ENCODE peak calls at places on chromosome 7, in four cellular contexts. V is fibroblast of lung, C is mammary epithelial cell, W is endothelial cell of umbilical vein. G is an unnamed sample.

GRCh38 chr7:1753563-1753867 is 83.4 kb downstream of the ELFN1 start:
- DNase-seq in V (no peak), C (no peak), W (no peak), G (no peak)

GRCh38 chr7:37322831-37323230 is 125.8 kb downstream of the ELMO1 start:
- DNase-seq in V (no peak), C (no peak), W (no peak), G (no peak)

GRCh38 chr7:97439637-97440214 is 292.2 kb upstream of the TAC1 start:
- DNase-seq in V (no peak), C (no peak), W (no peak), G (no peak)

GRCh38 chr7:123643495-123644428 is 11.9 kb upstream of the LMOD2 start:
- DNase-seq in V (peak; percentile 81), C (peak; percentile 58), W (peak; percentile 96), G (peak; percentile 71)

GRCh38 chr7:142556745-142557144 is 192.5 kb upstream of the PRSS1 start:
- DNase-seq in V (peak; percentile 99), C (peak; percentile 95), W (peak; percentile 91), G (peak; percentile 98)

GRCh38 chr7:91266067-91266930 is 2.1 kb downstream of the FZD1 start:
- DNase-seq in V (peak; percentile 41), C (peak; percentile 28), W (no peak), G (peak; percentile 36)

GRCh38 chr7:97506728-97507127 is 225.2 kb upstream of the TAC1 start:
- DNase-seq in V (no peak), C (no peak), W (no peak), G (no peak)

GRCh38 chr7:33918401-33919120 is 13.2 kb downstream of the BMPER start:
- DNase-seq in V (no peak), C (no peak), W (no peak), G (no peak)

GRCh38 chr7:92057375-92057774 is 76.9 kb downstream of the CYP51A1 start:
- DNase-seq in V (no peak), C (peak; percentile 40), W (no peak), G (no peak)

GRCh38 chr7:132029369-132030160 is 473.1 kb upstream of the PODXL start:
- DNase-seq in V (peak; percentile 26), C (peak; percentile 43), W (no peak), G (no peak)

GRCh38 chr7:93232673-93233018 is 480 bp downstream of the VPS50 start:
- DNase-seq in V (no peak), C (peak; percentile 10), W (no peak), G (peak; percentile 42)

GRCh38 chr7:17097668-17098297 is 200.7 kb upstream of the AHR start:
- DNase-seq in V (peak; percentile 18), C (no peak), W (no peak), G (no peak)

GRCh38 chr7:17101207-17101696 is 197.2 kb upstream of the AHR start:
- DNase-seq in V (no peak), C (no peak), W (no peak), G (no peak)

GRCh38 chr7:17099083-17099973 is 199.1 kb upstream of the AHR start:
- DNase-seq in V (peak; percentile 60), C (peak; percentile 96), W (no peak), G (peak; percentile 37)

GRCh38 chr7:17095951-17096350 is 202.5 kb upstream of the AHR start:
- DNase-seq in V (no peak), C (no peak), W (no peak), G (peak; percentile 11)

GRCh38 chr7:17098515-17098914 is 199.9 kb upstream of the AHR start:
- DNase-seq in V (no peak), C (no peak), W (no peak), G (no peak)
- H3K4me1 ChIP-seq in V (no peaks in the 10 kb centered on the region), C (peaks cover 49% of the 10 kb centered on the region), W (no peaks in the 10 kb centered on the region), G (peaks cover 18% of the 10 kb centered on the region)

GRCh38 chr7:19970514-19970913 is 197.1 kb upstream of the TMEM196 start:
- DNase-seq in V (no peak), C (no peak), W (no peak), G (no peak)
- H3K4me2 ChIP-seq in V (no peak overlapping the region), C (peak overlapping the region; percentile 50), W (peak overlapping the region; percentile 17), G (peak overlapping the region; percentile 49)

GRCh38 chr7:28625446-28625845 is 213.1 kb downstream of the CREB5 start:
- DNase-seq in V (no peak), C (no peak), W (no peak), G (no peak)

GRCh38 chr7:28627869-28628268 is 215.6 kb downstream of the CREB5 start:
- DNase-seq in V (no peak), C (no peak), W (no peak), G (peak; percentile 48)

GRCh38 chr7:28627263-28627653 is 214.9 kb downstream of the CREB5 start:
- DNase-seq in V (peak; percentile 31), C (no peak), W (no peak), G (peak; percentile 81)

GRCh38 chr7:28626629-28627262 is 214.4 kb downstream of the CREB5 start:
- DNase-seq in V (peak; percentile 45), C (peak; percentile 39), W (peak; percentile 44), G (peak; percentile 71)

DNA sequence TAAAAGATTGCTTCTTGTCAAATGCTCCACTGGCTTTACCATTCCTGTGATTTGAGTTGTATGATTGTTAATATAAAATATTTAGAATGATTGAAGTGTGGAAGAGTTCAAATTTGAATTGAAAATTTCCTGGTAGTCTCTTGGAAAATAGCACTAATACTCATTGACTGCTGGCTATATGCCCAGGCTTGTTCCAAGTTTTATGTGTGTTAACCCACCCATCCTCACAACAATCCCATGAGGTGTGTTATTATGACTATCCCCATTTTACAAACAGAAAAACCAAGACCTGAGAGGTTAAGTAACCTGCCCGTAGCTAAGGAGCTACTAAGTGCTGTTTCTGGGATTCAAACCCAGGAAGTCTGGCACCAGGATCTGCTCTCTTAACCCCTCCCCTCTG is 213.9 kb downstream of the CREB5 start:
- DNase-seq in V (no peak), C (no peak), W (no peak), G (peak; percentile 26)
- H3K4me1 ChIP-seq in V (peaks cover 3% of the 10 kb centered on the region), C (peaks cover 5% of the 10 kb centered on the region), W (no peaks in the 10 kb centered on the region), G (peaks cover 66% of the 10 kb centered on the region)

GRCh38 chr7:128155100-128155763 is 85.8 kb upstream of the LEP start:
- DNase-seq in V (no peak), C (no peak), W (no peak), G (peak; percentile 26)
- H3K4me2 ChIP-seq in V (no peak overlapping the region), C (no peak overlapping the region), W (no peak overlapping the region), G (no peak overlapping the region)

DNA sequence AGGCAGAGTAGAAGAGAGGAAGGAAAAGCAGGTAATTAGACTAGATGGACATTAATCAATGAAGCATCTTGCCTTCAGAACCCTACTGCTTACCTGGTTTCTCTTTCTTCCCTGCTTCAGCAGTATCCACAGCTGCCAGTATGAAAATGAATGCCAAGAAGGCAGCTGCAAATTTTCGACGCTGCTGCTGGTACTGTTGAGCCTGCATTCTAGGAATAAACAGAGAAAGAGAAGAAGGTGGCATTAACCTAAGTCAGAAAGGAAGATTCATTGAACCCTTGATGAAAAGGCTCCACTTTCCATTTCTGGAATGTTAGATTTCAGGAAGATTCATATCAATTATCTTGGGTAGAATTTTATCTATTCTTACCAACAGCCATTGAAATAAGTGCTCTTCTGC is 88.8 kb downstream of the PTN start:
- DNase-seq in V (no peak), C (no peak), W (no peak), G (no peak)
- H3K4me1 ChIP-seq in V (no peaks in the 10 kb centered on the region), C (no peaks in the 10 kb centered on the region), W (no peaks in the 10 kb centered on the region), G (no peaks in the 10 kb centered on the region)

GRCh38 chr7:151102991-151103390 is 16.7 kb downstream of the AGAP3 start:
- DNase-seq in V (no peak), C (no peak), W (no peak), G (no peak)

GRCh38 chr7:151107882-151108281 is 21.6 kb downstream of the AGAP3 start:
- DNase-seq in V (no peak), C (no peak), W (no peak), G (no peak)

GRCh38 chr7:151101621-151102396 is 15.5 kb downstream of the AGAP3 start:
- DNase-seq in V (no peak), C (no peak), W (no peak), G (no peak)

GRCh38 chr7:151103973-151104372 is 17.7 kb downstream of the AGAP3 start:
- DNase-seq in V (no peak), C (no peak), W (no peak), G (no peak)

DNA sequence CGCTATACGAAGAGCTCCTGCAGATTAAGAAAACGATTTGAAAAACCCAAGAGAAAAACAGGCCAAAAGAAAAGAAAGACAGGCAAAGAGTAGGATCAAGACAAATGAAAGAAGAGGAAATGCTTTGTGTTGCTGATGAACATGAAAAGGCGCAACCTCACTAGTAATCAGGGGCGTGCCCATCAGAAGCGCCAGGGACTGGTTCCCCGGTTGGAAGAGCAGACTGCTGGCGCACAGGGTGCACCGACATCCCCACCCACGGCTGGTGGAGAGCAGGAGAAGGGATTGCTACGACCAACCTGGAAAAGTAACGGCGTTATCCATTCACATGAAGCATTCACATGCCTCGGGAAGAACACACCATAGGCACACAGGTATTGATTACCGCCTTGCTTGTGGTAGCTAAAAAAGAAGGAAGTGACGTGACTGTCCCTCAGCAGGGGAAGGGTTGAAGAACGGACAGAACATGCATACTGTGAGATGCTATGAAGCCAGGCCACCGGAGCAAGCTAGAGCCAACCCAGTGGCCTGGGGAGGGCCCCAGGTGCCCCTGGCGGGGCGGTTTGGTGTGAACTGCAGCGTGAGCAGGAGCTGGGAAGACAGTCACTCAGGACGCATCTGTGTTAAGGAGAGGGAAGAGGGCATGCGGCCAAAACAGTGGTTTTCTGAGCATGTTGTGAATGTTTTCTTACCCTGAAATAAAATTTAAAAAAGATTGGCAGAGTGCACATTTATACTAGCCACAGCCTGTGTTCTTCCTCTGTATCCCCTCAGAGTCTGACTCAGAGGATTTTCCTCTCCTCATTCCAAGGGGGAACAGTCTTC is 18.3 kb downstream of the AGAP3 start:
- DNase-seq in V (peak; percentile 94), C (peak; percentile 19), W (peak; percentile 85), G (peak; percentile 35)
- H3K4me2 ChIP-seq in V (no peak overlapping the region), C (no peak overlapping the region), W (no peak overlapping the region), G (no peak overlapping the region)

G was measured in GM23248.